ENCODE peak calls at places on chromosomes 13 and 19, in six cellular contexts. N is H1, E is neuronal stem cell, S is IMR-90, Q is H9, P is trophoblast cell. Y is an unnamed sample.

GRCh38 chr13:88627071-88627470 is 955.9 kb downstream of the SLITRK5 start:
- DNase-seq in P (peak), S (no peak), N (no peak), E (no peak), Q (no peak), Y (peak)

GRCh38 chr13:45621950-45622349 is 6.4 kb upstream of the ERICH6B start:
- DNase-seq in E (no peak), S (no peak), P (no peak), N (peak), Q (peak), Y (no peak)

GRCh38 chr13:76845367-76845766 is 40.8 kb downstream of the KCTD12 start:
- DNase-seq in N (no peak), E (no peak), P (no peak), Q (no peak), S (no peak), Y (no peak)

GRCh38 chr13:35552172-35552844 is 75.8 kb upstream of the MAB21L1 start:
- DNase-seq in N (no peak), Q (no peak), S (peak), P (peak), E (no peak), Y (no peak)

GRCh38 chr19:7482584-7483439 is 6.0 kb downstream of the PEX11G start:
- DNase-seq in N (peak), Q (peak), E (no peak), S (no peak), P (peak), Y (peak)

GRCh38 chr13:75481176-75482069 is 546 bp downstream of the TBC1D4 start:
- DNase-seq in S (no peak), E (peak), Q (peak), N (peak), P (peak), Y (peak)

GRCh38 chr13:26390203-26390602 is 136.3 kb downstream of the CDK8 start:
- DNase-seq in N (no peak), S (no peak), P (no peak), Q (no peak), E (no peak), Y (no peak)

GRCh38 chr13:20666948-20667347 is 36.6 kb upstream of the IL17D start:
- DNase-seq in E (no peak), N (no peak), S (no peak), P (no peak), Q (no peak), Y (no peak)

GRCh38 chr13:19181621-19182485 is at the start of gene TUBA3C:
- DNase-seq in P (no peak), Q (no peak), N (no peak), E (no peak), S (no peak), Y (no peak)

GRCh38 chr19:17090501-17091074 is 15.0 kb downstream of the MYO9B start:
- DNase-seq in S (peak), E (no peak), P (no peak), N (no peak), Q (no peak), Y (peak)

GRCh38 chr13:33271759-33272158 is 13.8 kb downstream of the STARD13 start:
- DNase-seq in E (no peak), P (no peak), N (no peak), S (peak), Q (no peak), Y (no peak)

GRCh38 chr13:29452773-29453574 is 142.5 kb downstream of the SLC7A1 start:
- DNase-seq in N (no peak), S (no peak), P (no peak), E (no peak), Q (no peak), Y (no peak)

GRCh38 chr13:43878897-43879322 is 630 bp downstream of the CCDC122 start:
- DNase-seq in N (no peak), P (peak), S (peak), E (no peak), Q (peak), Y (peak)

GRCh38 chr13:80367473-80367872 is 26.5 kb upstream of the SPRY2 start:
- DNase-seq in E (no peak), Q (no peak), N (no peak), P (no peak), S (no peak), Y (no peak)
- H4K91ac ChIP-seq in E (no peak), Q (no peak), N (no peak), P (peak), S (no peak), Y (no peak)

GRCh38 chr19:41323023-41323422 is 13.1 kb downstream of the CCDC97 start:
- DNase-seq in S (peak), E (no peak), Q (no peak), P (no peak), N (no peak), Y (peak)
- H4K8ac ChIP-seq in S (peak), E (no peak), Q (no peak), P (peak), N (no peak), Y (peak)

DNA sequence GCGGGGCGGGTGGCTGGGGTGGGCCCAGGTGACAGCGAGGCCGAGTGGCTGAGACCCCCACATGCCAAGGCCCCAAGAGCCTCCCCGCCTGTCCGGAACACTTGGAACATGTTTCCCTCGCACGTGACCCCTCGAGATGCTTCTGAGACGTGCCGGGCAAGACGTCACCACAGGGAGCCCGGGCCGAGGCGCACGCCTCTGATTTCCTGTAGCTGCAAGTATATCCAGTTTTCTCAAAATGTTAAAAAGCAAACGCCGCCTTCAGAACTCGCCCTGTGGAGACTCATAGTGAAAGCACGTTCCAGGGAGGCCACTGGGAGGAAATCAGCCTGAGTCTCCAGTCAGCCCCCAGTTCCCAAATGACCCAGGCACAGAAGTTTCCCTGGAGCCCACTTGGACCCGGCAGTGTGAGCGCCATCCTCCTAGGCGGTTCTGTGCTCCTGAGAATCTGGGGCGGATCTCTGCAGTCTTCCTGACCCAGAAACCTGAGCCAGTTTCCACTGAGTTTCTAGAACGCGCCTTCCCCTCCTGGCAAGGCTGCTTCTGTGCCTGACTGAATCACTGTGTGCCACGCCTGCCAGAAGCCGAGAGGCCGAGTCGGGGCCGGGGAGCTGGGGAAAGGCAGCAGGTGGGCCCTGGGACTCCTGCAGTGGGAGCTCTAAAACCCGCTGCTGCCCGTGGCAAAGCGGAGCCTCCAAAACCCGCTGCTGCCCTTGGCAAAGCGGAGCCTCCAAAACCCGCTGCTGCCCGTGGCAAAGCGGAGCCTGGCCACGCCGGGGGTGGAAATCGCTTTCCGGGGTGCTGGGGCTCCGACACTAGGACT is 179.3 kb downstream of the KDM4B start:
- DNase-seq in E (no peak), P (peak), N (no peak), S (no peak), Q (no peak), Y (no peak)
- H4K91ac ChIP-seq in E (no peak), P (peak), N (no peak), S (no peak), Q (no peak), Y (no peak)

DNA sequence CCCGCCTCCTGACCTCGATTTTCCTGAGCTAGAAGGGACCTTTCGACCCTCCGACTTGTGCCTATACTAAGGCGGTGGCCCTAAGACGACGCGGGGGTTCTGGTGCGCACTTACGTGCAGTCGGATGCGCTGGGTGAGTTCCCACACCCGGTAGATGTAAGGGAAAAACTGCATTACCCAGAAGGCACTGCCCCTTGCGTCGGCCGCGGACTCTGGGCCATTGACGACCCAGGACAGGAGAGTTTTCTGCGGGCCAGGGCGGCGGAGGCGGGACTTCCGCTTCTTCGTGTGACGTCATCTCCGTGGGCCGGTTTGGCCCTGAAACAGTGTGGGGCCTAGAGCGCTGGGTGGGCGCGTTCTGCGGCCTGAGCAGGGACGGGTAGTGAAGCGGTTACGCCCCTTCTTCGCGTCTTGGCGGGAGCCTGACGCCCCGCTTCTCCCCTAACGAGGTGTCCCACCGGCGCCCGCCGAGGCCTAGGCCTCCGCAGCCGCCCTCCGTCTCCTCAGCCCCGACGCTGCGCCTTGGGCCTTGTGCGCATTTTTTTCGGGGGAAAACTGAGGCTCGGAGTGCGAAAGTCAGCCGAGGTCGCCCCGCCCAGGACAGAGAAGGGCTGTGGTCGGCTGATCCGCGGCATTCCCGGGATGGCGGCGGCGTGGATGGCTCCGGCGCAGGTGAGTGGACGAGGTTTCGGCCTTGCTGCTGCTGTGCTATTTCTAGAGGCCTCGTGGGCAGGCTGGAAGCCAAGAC is at the start of gene ZNF460:
- DNase-seq in S (peak), N (peak), Q (peak), E (peak), P (peak), Y (peak)
- H4K8ac ChIP-seq in S (peak), N (peak), Q (no peak), E (no peak), P (peak), Y (peak)

DNA sequence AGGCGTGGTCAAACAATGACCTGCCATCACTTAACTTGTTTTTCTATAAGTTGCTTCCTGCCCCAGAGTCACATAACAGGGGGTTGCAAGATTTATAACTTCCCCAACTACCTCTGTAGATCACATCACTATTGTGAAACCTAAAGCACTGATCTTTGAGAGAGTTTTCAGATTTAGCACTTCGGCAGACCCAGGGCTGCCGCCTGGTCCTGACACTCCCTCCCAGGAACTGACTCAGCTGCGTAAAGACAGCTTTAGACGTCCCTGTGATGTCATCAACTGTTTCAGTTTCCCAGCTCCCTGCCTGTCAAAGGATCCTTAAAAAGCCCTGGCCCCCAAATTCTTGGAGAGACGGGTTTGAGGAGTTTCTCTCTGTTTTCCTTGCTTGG is 33.3 kb downstream of the IGFL2 start:
- DNase-seq in E (no peak), Q (no peak), P (no peak), N (no peak), S (peak), Y (peak)
- H4K91ac ChIP-seq in E (no peak), Q (no peak), P (no peak), N (no peak), S (no peak), Y (no peak)

DNA sequence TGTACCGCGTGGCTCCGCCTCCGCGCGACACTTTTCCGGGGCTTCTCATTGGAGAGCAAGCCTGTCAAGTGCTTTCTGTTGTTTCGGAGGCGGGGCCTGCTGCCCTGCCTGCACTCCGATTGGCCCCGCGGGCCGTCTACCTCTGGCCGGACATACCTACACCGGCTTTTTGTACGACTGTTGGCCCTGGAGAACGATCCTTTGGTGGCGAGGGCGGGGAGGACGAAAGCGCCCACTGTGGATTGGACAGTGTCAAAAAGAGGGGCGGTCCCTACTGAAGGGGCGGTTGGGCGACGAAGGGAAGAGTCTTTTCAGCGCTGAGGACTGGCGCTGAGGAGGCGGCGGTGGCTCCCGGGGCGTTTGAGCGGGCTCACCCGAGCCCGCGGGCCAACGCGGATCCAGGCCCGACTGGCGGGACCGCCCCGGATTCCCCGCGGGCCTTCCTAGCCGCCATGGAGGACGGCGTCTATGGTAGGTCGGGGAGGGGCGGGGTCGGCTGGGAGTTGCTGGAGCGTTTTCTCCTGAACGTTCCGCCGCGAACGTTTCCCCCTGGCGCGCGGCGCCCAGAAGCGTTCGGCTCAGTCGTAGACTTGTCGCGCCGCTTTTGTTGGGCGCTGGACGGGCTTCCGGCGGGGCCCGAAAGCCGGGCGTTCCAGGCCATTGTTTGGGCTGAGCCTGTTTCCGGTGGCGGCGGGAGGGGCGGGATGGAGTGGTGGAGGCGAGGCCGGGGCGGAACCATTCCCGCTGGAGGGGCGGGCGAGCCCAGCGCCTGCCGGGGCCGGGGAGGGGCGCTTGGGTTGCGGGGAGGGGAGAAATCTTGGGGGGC is at the start of gene CYTH2:
- DNase-seq in S (peak), N (peak), Q (peak), P (peak), E (peak), Y (peak)
- H4K8ac ChIP-seq in S (peak), N (peak), Q (no peak), P (peak), E (peak), Y (peak)

GRCh38 chr19:2732883-2733282 is 6.9 kb downstream of the SLC39A3 start:
- DNase-seq in E (no peak), P (no peak), N (no peak), Q (no peak), S (no peak), Y (no peak)

GRCh38 chr19:2733930-2734588 is 5.8 kb downstream of the SLC39A3 start:
- DNase-seq in S (no peak), E (no peak), N (no peak), Q (no peak), P (no peak), Y (no peak)

GRCh38 chr19:2734589-2735288 is 5.1 kb downstream of the SLC39A3 start:
- DNase-seq in N (no peak), P (no peak), E (no peak), Q (no peak), S (no peak), Y (no peak)

GRCh38 chr19:2736550-2737190 is 3.1 kb downstream of the SLC39A3 start:
- DNase-seq in S (no peak), E (no peak), Q (no peak), P (no peak), N (no peak), Y (no peak)

GRCh38 chr19:2735374-2735773 is 4.4 kb downstream of the SLC39A3 start:
- DNase-seq in P (no peak), N (no peak), E (no peak), Q (no peak), S (no peak), Y (no peak)
- H4K91ac ChIP-seq in P (no peak), N (no peak), E (no peak), Q (no peak), S (no peak), Y (no peak)

DNA sequence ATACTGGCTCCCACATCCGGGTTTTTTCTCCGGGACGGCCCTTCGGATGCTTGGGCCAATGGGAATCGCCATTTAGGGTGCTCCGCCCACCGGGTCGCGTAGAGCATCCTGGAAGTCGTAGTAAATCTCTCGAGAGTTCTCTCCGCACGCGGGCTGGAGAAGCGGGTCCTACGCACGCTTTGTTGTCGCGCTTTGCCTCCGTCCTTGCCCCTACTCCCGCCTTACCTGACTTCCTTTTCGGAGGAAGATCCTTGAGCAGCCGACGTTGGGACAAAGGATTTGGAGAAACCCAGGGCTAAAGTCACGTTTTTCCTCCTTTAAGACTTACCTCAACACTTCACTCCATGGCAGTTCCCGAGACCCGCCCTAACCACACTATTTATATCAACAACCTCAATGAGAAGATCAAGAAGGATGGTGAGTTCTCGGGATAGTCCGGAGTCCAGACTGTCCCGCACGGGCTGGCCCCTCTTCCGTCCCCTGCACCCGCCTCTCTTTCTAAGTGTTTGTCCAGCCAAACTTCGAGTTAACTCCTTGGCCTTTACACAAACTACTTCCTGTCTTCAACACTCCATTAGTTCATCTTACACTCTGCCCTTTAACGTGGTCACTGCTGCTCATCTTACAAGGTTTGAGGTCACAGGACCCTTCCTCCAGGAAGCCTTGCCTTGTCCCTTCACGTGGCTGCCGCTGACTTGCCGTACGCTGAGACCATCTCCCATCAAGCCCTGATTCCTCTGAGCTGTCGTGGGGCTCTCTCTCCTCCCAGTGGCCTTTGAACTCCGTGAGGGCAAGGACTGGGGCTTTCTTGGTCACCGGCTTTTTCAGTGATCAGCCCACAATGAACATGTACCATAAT is at the start of gene SNRPA:
- DNase-seq in E (peak), N (peak), P (peak), S (peak), Q (peak), Y (peak)
- H4K8ac ChIP-seq in E (peak), N (peak), P (peak), S (peak), Q (peak), Y (peak)

GRCh38 chr19:1532003-1532402 is 8.1 kb downstream of the PLK5 start:
- DNase-seq in S (no peak), E (no peak), P (no peak), N (no peak), Q (no peak), Y (no peak)

GRCh38 chr19:1531587-1531986 is 7.7 kb downstream of the PLK5 start:
- DNase-seq in E (no peak), N (no peak), Q (no peak), S (no peak), P (no peak), Y (no peak)

GRCh38 chr19:1538978-1539377 is 15.1 kb downstream of the PLK5 start:
- DNase-seq in P (no peak), Q (no peak), S (no peak), E (no peak), N (no peak), Y (no peak)

GRCh38 chr19:1533510-1534150 is 9.8 kb downstream of the PLK5 start:
- DNase-seq in E (no peak), P (no peak), S (no peak), N (no peak), Q (no peak), Y (no peak)

DNA sequence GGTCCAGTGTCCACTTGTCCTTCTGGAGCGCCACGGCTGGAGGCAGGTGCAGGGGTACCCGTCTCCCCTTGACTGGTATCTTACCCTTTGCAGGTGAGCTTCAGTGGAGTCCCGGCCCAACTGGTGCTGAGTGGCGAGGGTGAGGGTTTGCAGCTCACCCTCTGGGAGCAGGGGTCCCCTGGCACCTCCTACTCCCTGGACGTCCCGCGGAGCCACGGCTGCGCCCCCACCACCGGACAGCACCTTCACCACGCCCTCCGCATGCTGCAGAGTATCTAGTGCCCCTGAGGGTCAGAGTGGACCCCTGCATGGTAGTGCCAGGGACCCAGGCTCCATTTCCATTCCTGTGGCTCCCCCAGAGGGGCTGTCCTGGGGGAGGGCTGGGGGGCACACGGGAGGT is 11.1 kb downstream of the PLK5 start:
- DNase-seq in N (no peak), E (no peak), Q (no peak), P (no peak), S (no peak), Y (no peak)
- H4K91ac ChIP-seq in N (no peak), E (no peak), Q (no peak), P (no peak), S (no peak), Y (no peak)

Y was measured in mesenchymal stem cell.